ENCODE peak calls at places on chromosomes 7 and 10, in six cellular contexts. K is GM23248, U is astrocyte, P is neural progenitor cell, E is AG04450, L is AG04449. R is an unnamed sample.

GRCh38 chr7:132882714-132883428 is 199.0 kb downstream of the CHCHD3 start:
- DNase-seq in K (no peak), U (no peak), P (no peak), E (no peak), L (no peak), R (no peak)

GRCh38 chr10:116122664-116123063 is 150.3 kb downstream of the GFRA1 start:
- DNase-seq in K (no peak), U (no peak), P (no peak), E (no peak), L (no peak), R (no peak)

GRCh38 chr7:43693687-43694398 is 35.5 kb downstream of the COA1 start:
- DNase-seq in K (peak), U (peak), P (no peak), E (no peak), L (no peak), R (peak)

GRCh38 chr10:51029172-51029641 is 45.1 kb upstream of the PRKG1 start:
- DNase-seq in K (peak), U (peak), P (no peak), E (no peak), L (peak), R (peak)

GRCh38 chr7:137151056-137151731 is 192.3 kb downstream of the PTN start:
- DNase-seq in K (peak), U (peak), P (no peak), E (no peak), L (no peak), R (peak)

GRCh38 chr10:96400465-96400864 is 41.7 kb upstream of the OPALIN start:
- DNase-seq in K (peak), U (no peak), P (no peak), E (no peak), L (no peak), R (no peak)

GRCh38 chr10:10872035-10872673 is 145.5 kb upstream of the CELF2 start:
- DNase-seq in K (peak), U (peak), P (no peak), E (peak), L (peak), R (peak)

GRCh38 chr10:33559105-33559504 is 224.6 kb upstream of the NRP1 start:
- DNase-seq in K (peak), U (peak), P (no peak), E (peak), L (no peak), R (peak)

GRCh38 chr10:67775274-67775673 is 62.7 kb downstream of the DNAJC12 start:
- DNase-seq in K (no peak), U (no peak), P (no peak), E (no peak), L (no peak), R (no peak)

GRCh38 chr10:49734676-49735075 is 27.4 kb downstream of the OGDHL start:
- DNase-seq in K (no peak), U (no peak), P (no peak), E (no peak), L (no peak), R (no peak)

GRCh38 chr7:77538186-77538907 is 1.3 kb downstream of the PTPN12 start:
- DNase-seq in K (peak), U (peak), P (peak), E (peak), L (peak), R (peak)

GRCh38 chr7:29139191-29139590 is 7.1 kb downstream of the CPVL start:
- DNase-seq in K (peak), U (peak), P (no peak), E (no peak), L (no peak), R (peak)

GRCh38 chr7:521221-522070 is 1.8 kb upstream of the PDGFA start:
- DNase-seq in K (peak), U (no peak), P (peak), E (no peak), L (no peak), R (peak)

GRCh38 chr7:27863866-27864265 is 123.9 kb downstream of the TAX1BP1 start:
- DNase-seq in K (no peak), U (peak), P (peak), E (no peak), L (no peak), R (no peak)

GRCh38 chr10:47406870-47407648 is 23.0 kb upstream of the ZNF488 start:
- DNase-seq in K (peak), U (peak), P (no peak), E (peak), L (no peak), R (peak)

GRCh38 chr7:93016085-93016471 is 101.7 kb downstream of the SAMD9 start:
- DNase-seq in K (peak), U (peak), P (no peak), E (no peak), L (no peak), R (peak)

GRCh38 chr7:87316846-87317545 is 28.5 kb upstream of the CROT start:
- DNase-seq in K (peak), U (peak), P (peak), E (peak), L (peak), R (peak)

GRCh38 chr10:47402681-47403301 is 18.7 kb upstream of the ZNF488 start:
- DNase-seq in K (peak), U (peak), P (peak), E (peak), L (no peak), R (peak)

GRCh38 chr7:108094375-108094774 is 35.8 kb downstream of the LAMB4 start:
- DNase-seq in K (peak), U (peak), P (no peak), E (no peak), L (peak), R (peak)

GRCh38 chr10:36783400-36783799 is 342.0 kb upstream of the ANKRD30A start:
- DNase-seq in K (no peak), U (no peak), P (no peak), E (no peak), L (no peak), R (no peak)

GRCh38 chr7:80100254-80100653 is 34.4 kb upstream of the GNAI1 start:
- DNase-seq in K (no peak), U (no peak), P (no peak), E (no peak), L (no peak), R (no peak)

GRCh38 chr7:27346531-27347260 is 104.1 kb downstream of the EVX1 start:
- DNase-seq in K (peak), U (peak), P (no peak), E (peak), L (peak), R (peak)

GRCh38 chr7:27554826-27555225 is 107.9 kb downstream of the HIBADH start:
- DNase-seq in K (no peak), U (no peak), P (no peak), E (no peak), L (no peak), R (no peak)

GRCh38 chr10:121262774-121263406 is 335.4 kb downstream of the FGFR2 start:
- DNase-seq in K (no peak), U (no peak), P (no peak), E (no peak), L (no peak), R (no peak)

GRCh38 chr7:18497082-18497481 is 1.5 kb downstream of the HDAC9 start:
- DNase-seq in K (no peak), U (no peak), P (no peak), E (no peak), L (no peak), R (no peak)

GRCh38 chr10:54402576-54402975 is 398.5 kb downstream of the PCDH15 start:
- DNase-seq in K (peak), U (peak), P (peak), E (no peak), L (no peak), R (no peak)

GRCh38 chr7:5557920-5558401 is 134.3 kb upstream of the TNRC18 start:
- DNase-seq in K (peak), U (no peak), P (no peak), E (no peak), L (no peak), R (peak)

GRCh38 chr10:114634607-114634974 is 23.5 kb downstream of the ABLIM1 start:
- DNase-seq in K (peak), U (peak), P (no peak), E (peak), L (peak), R (peak)

GRCh38 chr7:50359258-50359994 is 54.9 kb downstream of the IKZF1 start:
- DNase-seq in K (no peak), U (no peak), P (no peak), E (no peak), L (no peak), R (no peak)

GRCh38 chr7:27952393-27953290 is 212.7 kb downstream of the TAX1BP1 start:
- DNase-seq in K (peak), U (peak), P (no peak), E (no peak), L (peak), R (peak)

GRCh38 chr10:116084166-116084565 is 188.8 kb downstream of the GFRA1 start:
- DNase-seq in K (peak), U (peak), P (no peak), E (no peak), L (no peak), R (no peak)

GRCh38 chr10:9853405-9854010 is 1164.2 kb upstream of the CELF2 start:
- DNase-seq in K (no peak), U (no peak), P (no peak), E (no peak), L (no peak), R (no peak)

GRCh38 chr7:2040893-2041270 is 191.9 kb downstream of the MAD1L1 start:
- DNase-seq in K (no peak), U (no peak), P (no peak), E (no peak), L (no peak), R (no peak)

GRCh38 chr10:87589653-87590052 is 70.0 kb upstream of the PAPSS2 start:
- DNase-seq in K (peak), U (peak), P (no peak), E (peak), L (peak), R (peak)

GRCh38 chr10:6567894-6568293 is 12.2 kb downstream of the PRKCQ start:
- DNase-seq in K (no peak), U (no peak), P (no peak), E (no peak), L (no peak), R (no peak)

GRCh38 chr7:156942708-156943090 is 6.8 kb upstream of the NOM1 start:
- DNase-seq in K (peak), U (no peak), P (no peak), E (no peak), L (no peak), R (no peak)

GRCh38 chr10:75404335-75405200 is 3.0 kb upstream of the ZNF503 start:
- DNase-seq in K (no peak), U (no peak), P (peak), E (no peak), L (no peak), R (peak)

GRCh38 chr10:118816471-118817168 is 61.9 kb upstream of the CACUL1 start:
- DNase-seq in K (no peak), U (no peak), P (no peak), E (no peak), L (no peak), R (no peak)

GRCh38 chr10:61662794-61663259 is at the start of gene CABCOCO1:
- DNase-seq in K (peak), U (peak), P (peak), E (no peak), L (no peak), R (peak)

DNA sequence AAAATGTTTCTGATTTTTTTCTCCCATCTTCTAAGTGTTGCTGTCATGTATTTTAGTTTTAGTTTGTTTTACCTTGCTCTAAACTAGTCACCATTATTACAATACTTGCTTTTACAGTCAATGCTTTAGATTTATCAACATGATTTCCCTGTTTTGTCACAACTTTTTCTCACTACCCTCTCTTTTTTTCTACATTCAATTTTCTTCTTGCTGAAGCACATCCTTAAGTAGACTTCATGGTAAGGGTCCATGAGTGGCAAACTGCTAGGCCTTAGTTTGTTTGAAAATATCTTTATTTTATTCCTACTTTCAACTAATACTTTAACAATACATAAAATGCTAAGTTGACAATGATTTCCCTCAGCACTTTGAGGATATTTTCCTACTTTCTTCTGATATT is 173.5 kb downstream of the DNAJC1 start:
- DNase-seq in K (no peak), U (no peak), P (no peak), E (no peak), L (no peak), R (no peak)
- H3K4me3 ChIP-seq in K (no peak), U (no peak), P (no peak), E (no peak), L (no peak), R (no peak)

DNA sequence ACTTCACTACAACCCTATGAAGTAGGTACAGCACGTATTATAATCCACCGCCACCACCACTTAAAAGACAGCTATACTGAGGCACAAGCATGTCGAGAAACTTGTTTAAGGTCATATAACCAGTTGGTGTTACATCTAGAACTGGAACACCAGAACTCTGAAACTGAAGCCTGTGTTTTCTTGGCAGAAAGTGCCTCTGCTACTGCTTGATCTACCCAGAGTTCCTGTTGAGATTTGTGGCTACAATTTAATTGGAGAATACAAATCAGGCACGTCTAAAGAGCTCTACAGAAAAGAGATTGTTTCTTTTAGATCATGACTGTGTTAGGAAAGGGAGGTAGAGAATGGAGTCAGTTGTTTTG is 4.3 kb upstream of the ADD3 start:
- DNase-seq in K (no peak), U (no peak), P (no peak), E (no peak), L (no peak), R (no peak)
- H3K4me3 ChIP-seq in K (no peak), U (no peak), P (no peak), E (no peak), L (no peak), R (no peak)

DNA sequence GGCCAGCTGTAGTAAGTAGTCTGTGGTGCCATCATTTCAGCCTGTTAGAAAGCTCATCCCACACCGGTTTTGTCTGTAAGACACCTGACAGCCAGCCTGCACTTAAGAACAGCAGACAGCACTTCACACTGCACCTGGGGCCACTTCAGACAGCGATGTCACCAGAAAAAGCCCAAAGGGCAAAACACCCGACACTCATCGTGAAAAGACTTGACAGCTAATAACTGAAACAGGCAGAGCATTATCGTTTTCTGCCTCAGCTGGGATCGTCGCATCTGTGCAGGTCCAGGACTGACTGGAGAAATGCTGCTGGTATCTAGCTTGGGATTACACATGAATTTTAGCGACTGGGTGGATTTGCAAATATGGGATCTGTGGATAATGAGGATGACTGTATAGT is 16.8 kb upstream of the LAT2 start:
- DNase-seq in K (no peak), U (no peak), P (no peak), E (no peak), L (no peak), R (no peak)
- H3K4me3 ChIP-seq in K (no peak), U (no peak), P (no peak), E (no peak), L (no peak), R (no peak)

DNA sequence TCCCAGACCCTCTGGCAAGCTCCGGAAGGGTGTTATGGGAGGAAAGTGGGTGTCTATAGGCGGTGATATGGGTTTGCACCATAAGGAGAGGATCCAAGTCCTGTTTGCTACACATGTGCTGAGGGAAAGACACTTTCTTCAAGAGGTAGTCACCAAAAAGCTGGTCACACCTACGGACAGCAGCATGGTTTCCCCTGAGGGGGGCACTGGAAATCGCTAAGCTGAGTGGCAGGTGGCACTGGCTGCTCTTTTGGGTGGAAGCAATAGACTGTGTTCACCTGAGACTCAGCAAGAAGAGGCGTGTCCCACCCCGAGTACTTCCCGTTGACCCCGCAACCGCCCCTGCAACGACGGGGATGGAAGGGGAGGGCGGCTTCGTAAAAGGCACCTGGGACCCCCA is 1.8 kb upstream of the FOXI2 start:
- DNase-seq in K (no peak), U (no peak), P (no peak), E (no peak), L (no peak), R (no peak)
- H3K4me3 ChIP-seq in K (no peak), U (no peak), P (no peak), E (no peak), L (no peak), R (no peak)

DNA sequence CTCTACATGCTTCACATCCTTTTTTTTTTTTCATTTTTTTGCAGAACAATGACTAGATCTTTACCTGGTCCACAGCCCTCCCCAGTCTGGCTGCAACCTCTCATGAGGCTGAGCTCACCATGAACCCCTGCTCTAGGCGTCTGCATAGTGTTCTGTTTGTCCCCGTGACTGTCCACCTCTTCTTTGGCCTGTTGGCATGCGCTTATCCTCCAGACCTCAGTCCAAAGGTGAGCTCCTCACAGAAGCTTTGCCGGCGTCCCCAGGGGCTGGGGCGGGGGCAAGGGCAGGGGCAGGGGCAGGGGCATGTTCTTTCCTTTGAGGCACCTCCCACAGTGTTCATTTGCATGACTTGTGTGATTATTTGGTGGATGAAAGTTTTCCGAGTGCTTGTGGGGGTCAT is 218.4 kb upstream of the ZNF32 start:
- DNase-seq in K (no peak), U (no peak), P (no peak), E (no peak), L (no peak), R (no peak)
- H3K4me3 ChIP-seq in K (no peak), U (no peak), P (no peak), E (no peak), L (no peak), R (no peak)

GRCh38 chr10:45374451-45375052 is 536 bp downstream of the ALOX5 start:
- DNase-seq in K (peak), U (no peak), P (no peak), E (no peak), L (no peak), R (no peak)

GRCh38 chr10:45371555-45371954 is 2.5 kb upstream of the ALOX5 start:
- DNase-seq in K (no peak), U (no peak), P (no peak), E (no peak), L (no peak), R (no peak)

GRCh38 chr10:45373783-45374450 is at the start of gene ALOX5:
- DNase-seq in K (peak), U (no peak), P (peak), E (no peak), L (no peak), R (no peak)

GRCh38 chr10:45372251-45372951 is 1.6 kb upstream of the ALOX5 start:
- DNase-seq in K (no peak), U (no peak), P (no peak), E (no peak), L (no peak), R (no peak)

DNA sequence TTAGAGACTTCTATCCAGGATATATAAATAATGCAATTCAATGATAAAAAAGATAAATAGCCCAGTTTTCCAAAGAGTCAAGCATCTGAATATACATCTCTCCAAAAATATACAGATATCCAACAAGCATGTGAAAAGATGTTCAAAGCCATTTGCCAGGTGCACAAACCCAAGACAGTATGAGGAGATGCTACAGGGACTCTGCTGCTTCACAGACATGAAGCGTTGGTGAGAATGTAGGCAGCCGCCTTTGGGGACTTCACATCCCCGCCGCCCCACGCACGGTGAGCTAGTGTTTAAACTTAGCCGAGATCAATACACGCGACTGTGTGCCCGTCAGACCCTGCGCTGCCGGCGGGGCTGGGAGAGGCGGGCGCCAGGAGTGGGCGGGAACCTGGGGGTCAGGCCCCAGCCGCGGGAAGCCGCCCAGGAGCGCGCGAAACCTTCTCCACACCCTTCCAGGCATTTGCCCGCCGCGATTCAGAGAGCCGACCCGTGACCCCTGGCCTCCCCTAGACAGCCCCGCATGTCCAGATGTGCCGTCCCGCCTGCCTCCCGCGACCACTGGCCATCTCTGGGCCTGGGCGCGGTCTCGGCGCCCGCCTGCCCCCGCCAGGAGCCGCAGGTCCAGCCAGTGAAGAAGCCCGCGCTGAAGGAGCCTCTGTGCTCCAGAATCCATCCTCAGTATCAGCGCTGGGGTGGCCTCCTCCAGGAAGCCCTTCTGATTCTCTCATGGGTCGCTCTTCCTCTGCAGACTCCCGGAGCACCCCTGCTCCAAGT is 823 bp upstream of the ALOX5 start:
- DNase-seq in K (no peak), U (no peak), P (peak), E (no peak), L (no peak), R (no peak)
- H3K4me3 ChIP-seq in K (no peak), U (no peak), P (peak), E (no peak), L (no peak), R (no peak)

DNA sequence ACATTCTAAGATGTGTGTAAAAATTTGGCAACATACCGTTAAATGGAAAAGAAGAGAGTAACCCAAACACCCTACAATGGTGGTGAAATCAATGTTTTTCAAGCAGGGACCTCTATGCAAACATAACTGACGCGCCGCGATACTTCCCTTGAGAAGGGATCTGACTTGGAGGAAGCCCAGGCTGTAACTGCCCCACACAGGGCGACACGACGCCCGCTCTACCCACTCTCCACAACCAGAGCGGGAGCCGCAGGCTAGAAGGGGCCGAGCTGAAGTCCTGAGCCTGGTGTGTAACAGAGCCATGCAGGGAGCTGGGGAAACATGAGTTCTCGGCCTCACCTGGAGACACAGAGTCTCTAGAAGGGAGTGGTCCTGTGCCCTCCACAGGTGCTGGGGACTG is 120.2 kb downstream of the FAM53B start:
- DNase-seq in K (no peak), U (no peak), P (no peak), E (no peak), L (no peak), R (no peak)
- H3K4me3 ChIP-seq in K (no peak), U (no peak), P (no peak), E (no peak), L (no peak), R (no peak)

R was measured in fibroblast of the aortic adventitia.